ENCODE peak calls at places on chromosomes 2 and 18, in four cellular contexts. X, G, Z and T are unnamed samples.
A peak's percentile ranks its signal among the peaks of the same experiment; 100 is the strongest.

GRCh38 chr2:84481702-84482101 is 22.6 kb upstream of the SUCLG1 start:
- DNase-seq in X (no peak), G (no peak), Z (no peak), T (no peak)

GRCh38 chr2:102603904-102604303 is 15.4 kb upstream of the SLC9A2 start:
- DNase-seq in X (no peak), G (no peak), Z (no peak), T (no peak)

GRCh38 chr18:54218299-54218698 is 6.2 kb downstream of the MBD2 start:
- DNase-seq in X (no peak), G (no peak), Z (no peak), T (no peak)

GRCh38 chr18:73691118-73691517 is 456.5 kb downstream of the FBXO15 start:
- DNase-seq in X (no peak), G (no peak), Z (no peak), T (no peak)

GRCh38 chr2:42999856-43000241 is 207.5 kb upstream of the HAAO start:
- DNase-seq in X (no peak), G (no peak), Z (no peak), T (no peak)

GRCh38 chr2:236820763-236821344 is 251.2 kb downstream of the ACKR3 start:
- DNase-seq in X (no peak), G (no peak), Z (no peak), T (no peak)

GRCh38 chr18:31508781-31509180 is 10.8 kb downstream of the DSG2 start:
- DNase-seq in X (no peak), G (no peak), Z (no peak), T (no peak)

GRCh38 chr2:171034315-171034714 is 105.3 kb downstream of the GORASP2 start:
- DNase-seq in X (no peak), G (no peak), Z (no peak), T (no peak)

GRCh38 chr2:185391571-185391970 is 347.0 kb upstream of the FSIP2 start:
- DNase-seq in X (no peak), G (no peak), Z (no peak), T (no peak)

DNA sequence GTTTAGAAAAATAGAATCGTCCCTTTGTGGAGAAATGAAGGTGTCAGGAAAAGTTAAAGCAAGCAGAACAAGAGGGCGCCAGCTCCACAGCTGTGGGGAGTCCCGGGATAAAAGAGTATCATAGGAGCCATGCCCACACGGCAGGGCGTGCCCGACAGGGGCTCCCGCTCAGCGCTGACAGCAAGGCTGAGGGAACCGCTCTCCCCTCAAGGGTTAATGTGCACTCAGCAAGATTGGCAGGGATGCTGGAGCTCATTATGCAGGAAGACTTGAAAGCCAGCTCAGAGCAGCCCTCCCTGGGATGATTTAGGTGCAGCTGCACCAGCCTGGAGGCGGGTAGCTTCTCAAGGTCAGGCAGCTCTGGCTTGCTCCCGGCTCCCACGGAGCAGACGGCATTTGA is 500.2 kb downstream of the EIPR1 start:
- DNase-seq in X (no peak), G (no peak), Z (no peak), T (no peak)
- TF ChIP-seq REST in X (no peak), G (no peak), Z (no peak), T (no peak)

DNA sequence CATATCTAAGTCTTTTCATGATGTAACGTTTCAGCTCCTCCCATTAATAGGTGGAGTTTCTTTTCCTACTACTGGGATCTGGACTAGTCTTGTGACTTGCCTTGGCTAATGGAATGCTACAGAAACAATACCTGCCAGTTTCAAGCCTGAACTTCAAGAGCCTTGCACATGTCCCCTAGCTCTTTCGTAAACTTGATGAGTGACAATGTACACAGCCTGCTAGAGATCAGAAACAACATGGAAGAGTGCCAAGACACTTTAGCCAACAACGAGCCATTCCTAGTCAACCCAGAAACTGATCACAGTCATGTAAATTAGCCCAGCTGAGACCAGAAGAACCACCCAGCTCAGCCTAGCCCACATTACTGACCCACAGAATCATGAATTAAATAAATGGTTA is 24.8 kb upstream of the STK39 start:
- DNase-seq in X (no peak), G (peak; percentile 5), Z (peak; percentile 97), T (peak; percentile 15)
- TF ChIP-seq TCF7L2 in X (no peak), G (no peak), Z (no peak), T (no peak)

GRCh38 chr2:226130192-226130591 is 669.4 kb downstream of the IRS1 start:
- DNase-seq in X (no peak), G (no peak), Z (no peak), T (no peak)

GRCh38 chr2:226132632-226133215 is 666.9 kb downstream of the IRS1 start:
- DNase-seq in X (no peak), G (no peak), Z (no peak), T (no peak)

GRCh38 chr2:226127682-226128081 is 671.9 kb downstream of the IRS1 start:
- DNase-seq in X (no peak), G (no peak), Z (no peak), T (no peak)

GRCh38 chr2:226135861-226136548 is 663.6 kb downstream of the IRS1 start:
- DNase-seq in X (no peak), G (no peak), Z (no peak), T (no peak)

DNA sequence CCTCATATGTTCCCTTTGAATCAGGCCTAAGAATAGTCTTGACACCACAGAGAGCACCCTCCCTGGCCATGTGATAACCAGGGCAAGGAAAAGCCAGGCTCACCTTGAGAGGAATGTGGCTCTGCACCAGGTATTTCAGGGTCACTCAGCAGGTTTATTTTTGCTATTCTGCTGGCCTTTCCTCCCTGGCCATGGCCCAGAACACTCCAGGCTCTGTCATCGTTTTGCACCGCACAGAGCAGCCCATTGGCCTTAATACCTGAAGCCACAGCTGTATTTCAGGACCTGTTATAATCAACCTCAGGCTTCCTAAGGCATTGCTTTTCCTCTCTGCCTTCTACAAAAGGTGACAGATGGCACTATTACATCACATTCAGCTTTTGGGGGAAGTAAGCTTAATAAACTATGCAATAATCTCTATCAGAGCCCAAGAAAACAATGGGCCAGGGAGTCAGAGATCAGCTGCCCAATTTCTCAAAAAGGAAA is 668.3 kb downstream of the IRS1 start:
- DNase-seq in X (no peak), G (no peak), Z (no peak), T (no peak)
- TF ChIP-seq REST in X (no peak), G (no peak), Z (no peak), T (no peak)

GRCh38 chr2:37774976-37775907 is 103.8 kb upstream of the CDC42EP3 start:
- DNase-seq in X (no peak), G (no peak), Z (no peak), T (no peak)

GRCh38 chr2:37773354-37773753 is 101.9 kb upstream of the CDC42EP3 start:
- DNase-seq in X (no peak), G (no peak), Z (no peak), T (no peak)

GRCh38 chr2:37776487-37776886 is 105.0 kb upstream of the CDC42EP3 start:
- DNase-seq in X (no peak), G (no peak), Z (no peak), T (peak; percentile 12)

GRCh38 chr2:37779123-37779522 is 107.7 kb upstream of the CDC42EP3 start:
- DNase-seq in X (no peak), G (no peak), Z (no peak), T (no peak)

DNA sequence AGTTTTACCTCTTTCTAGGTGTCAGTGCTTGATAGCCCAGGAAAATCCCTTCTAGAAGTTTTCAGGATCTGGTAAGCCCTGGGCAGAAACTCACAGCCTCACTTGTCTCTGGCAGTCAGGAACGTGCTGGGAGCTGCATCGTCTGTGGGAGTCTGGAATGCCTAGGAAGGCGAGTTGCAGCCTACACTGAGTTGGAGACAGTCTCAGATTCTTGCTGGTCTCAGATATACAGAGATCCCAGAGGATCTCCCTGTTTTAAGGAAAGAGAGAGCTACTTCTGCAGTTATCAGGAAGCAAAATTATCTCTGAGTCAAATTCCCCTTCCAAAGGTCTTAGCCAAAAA is 104.4 kb upstream of the CDC42EP3 start:
- DNase-seq in X (no peak), G (no peak), Z (no peak), T (no peak)
- TF ChIP-seq TCF7L2 in X (no peak), G (no peak), Z (no peak), T (no peak)

GRCh38 chr2:3303583-3304406 is 73.8 kb downstream of the EIPR1 start:
- DNase-seq in X (peak; percentile 61), G (peak; percentile 87), Z (peak; percentile 73), T (peak; percentile 28)
- TF ChIP-seq REST in X (no peak), G (no peak), Z (no peak), T (no peak)

GRCh38 chr2:226600184-226600583 is 199.4 kb downstream of the IRS1 start:
- DNase-seq in X (no peak), G (no peak), Z (peak; percentile 86), T (no peak)
- TF ChIP-seq TCF7L2 in X (no peak), G (no peak), Z (no peak), T (no peak)

GRCh38 chr2:239521518-239521815 is 120.6 kb upstream of the HDAC4 start:
- DNase-seq in X (no peak), G (no peak), Z (no peak), T (no peak)

GRCh38 chr2:239522740-239523119 is 121.9 kb upstream of the HDAC4 start:
- DNase-seq in X (no peak), G (no peak), Z (no peak), T (no peak)

GRCh38 chr2:239522002-239522739 is 121.4 kb upstream of the HDAC4 start:
- DNase-seq in X (no peak), G (peak; percentile 6), Z (peak; percentile 37), T (no peak)

GRCh38 chr2:239523944-239524310 is 123.1 kb upstream of the HDAC4 start:
- DNase-seq in X (no peak), G (no peak), Z (no peak), T (no peak)

GRCh38 chr2:239523147-239523943 is 122.5 kb upstream of the HDAC4 start:
- DNase-seq in X (no peak), G (no peak), Z (no peak), T (no peak)
- TF ChIP-seq REST in X (no peak), G (no peak), Z (no peak), T (no peak)

GRCh38 chr2:202172439-202173191 is 65.8 kb downstream of the SUMO1 start:
- DNase-seq in X (no peak), G (no peak), Z (no peak), T (no peak)

DNA sequence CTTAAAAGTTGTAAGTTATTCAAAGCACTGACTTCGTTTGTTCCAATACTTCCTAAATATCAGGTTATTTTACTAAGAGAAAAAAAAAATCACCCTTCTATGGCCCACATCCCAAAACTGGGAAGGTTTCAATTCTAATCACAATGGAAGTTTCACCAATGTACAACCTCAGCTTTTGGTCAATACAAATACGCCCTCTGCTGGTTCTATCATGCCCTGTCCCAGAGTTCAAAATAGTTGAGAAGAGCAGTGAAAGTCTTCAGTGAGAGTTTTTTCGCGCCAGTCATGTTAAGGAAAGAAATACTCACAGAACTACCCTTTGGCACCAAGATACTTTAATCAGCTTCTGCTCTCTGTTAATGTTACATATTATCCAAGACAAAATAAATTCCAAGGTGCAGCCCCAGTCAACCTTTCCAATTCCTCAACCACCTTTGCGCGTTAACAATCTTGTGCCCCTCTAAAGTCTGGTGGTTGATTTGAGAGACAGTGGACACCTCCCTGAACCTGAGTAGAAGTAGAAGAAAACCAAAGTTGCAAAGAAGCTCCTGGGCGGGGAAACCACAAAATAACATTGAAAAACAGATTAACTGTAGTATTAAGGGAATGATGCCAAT is 59.9 kb downstream of the SUMO1 start:
- DNase-seq in X (peak; percentile 58), G (peak; percentile 59), Z (peak; percentile 58), T (peak; percentile 50)
- TF ChIP-seq TCF7L2 in X (no peak), G (no peak), Z (no peak), T (no peak)